ENCODE peak calls at places on chromosomes 3 and 15, in seven cellular contexts. X is neuronal stem cell, V is HuH-7, H is tibial nerve, Q is GM12865, W is kidney tubule cell, A is hippocampal formation. T is an unnamed sample.

GRCh38 chr3:11915621-11916417 is 69.1 kb upstream of the TAMM41 start:
- DNase-seq in W (no peak), A (no peak), Q (no peak), X (no peak), H (no peak), V (no peak), T (no peak)

GRCh38 chr3:127133971-127134370 is 59.0 kb upstream of the PRR23E start:
- DNase-seq in X (no peak), Q (no peak), V (no peak), W (no peak), H (no peak), A (no peak), T (no peak)

GRCh38 chr3:13998831-13999230 is 119.0 kb upstream of the WNT7A start:
- DNase-seq in X (no peak), A (no peak), Q (no peak), H (no peak), V (no peak), W (no peak), T (no peak)

GRCh38 chr15:36688310-36689102 is 109.1 kb downstream of the CDIN1 start:
- DNase-seq in H (no peak), W (peak), X (no peak), Q (no peak), A (no peak), V (no peak), T (no peak)

GRCh38 chr15:42363487-42363886 is 4.2 kb downstream of the CAPN3 start:
- DNase-seq in A (no peak), H (no peak), W (no peak), Q (no peak), V (no peak), X (no peak), T (no peak)

GRCh38 chr15:81643773-81644172 is 269.8 kb upstream of the TMC3 start:
- DNase-seq in Q (no peak), X (no peak), A (no peak), H (no peak), V (no peak), W (no peak), T (no peak)

GRCh38 chr15:63463030-63463429 is 41.4 kb upstream of the USP3 start:
- DNase-seq in Q (no peak), W (no peak), A (peak), X (no peak), H (no peak), V (no peak), T (peak)

GRCh38 chr3:46934067-46934466 is 42.5 kb downstream of the CCDC12 start:
- DNase-seq in V (no peak), A (no peak), W (no peak), Q (no peak), H (no peak), X (no peak), T (no peak)

GRCh38 chr15:38682363-38682762 is 117.7 kb upstream of the RASGRP1 start:
- DNase-seq in A (no peak), V (no peak), W (no peak), X (no peak), H (no peak), Q (no peak), T (no peak)

GRCh38 chr3:167929937-167930336 is 165.8 kb downstream of the GOLIM4 start:
- DNase-seq in X (no peak), H (no peak), A (no peak), Q (no peak), W (no peak), V (no peak), T (no peak)

GRCh38 chr3:127424766-127425504 is 137.1 kb upstream of the PRR20G start:
- DNase-seq in H (no peak), X (no peak), A (no peak), W (no peak), Q (no peak), V (no peak), T (no peak)

GRCh38 chr3:23735575-23736326 is 70.0 kb upstream of the UBE2E1 start:
- DNase-seq in W (no peak), H (no peak), Q (no peak), V (no peak), A (no peak), X (no peak), T (peak)

GRCh38 chr3:17355591-17355990 is 386.8 kb downstream of the TBC1D5 start:
- DNase-seq in H (no peak), W (no peak), A (no peak), X (no peak), Q (no peak), V (no peak), T (no peak)

GRCh38 chr3:138945646-138946553 is 1.0 kb downstream of the FOXL2 start:
- DNase-seq in Q (no peak), X (no peak), H (no peak), W (peak), V (no peak), A (no peak), T (no peak)

GRCh38 chr15:68366314-68366713 is 65.6 kb downstream of the ITGA11 start:
- DNase-seq in H (no peak), X (no peak), W (no peak), V (no peak), A (no peak), Q (no peak), T (no peak)

GRCh38 chr15:29676961-29677402 is 145.3 kb downstream of the TJP1 start:
- DNase-seq in A (no peak), Q (no peak), X (no peak), W (peak), H (no peak), V (no peak), T (no peak)

GRCh38 chr3:13011369-13012227 is 61.6 kb downstream of the IQSEC1 start:
- DNase-seq in A (no peak), W (no peak), V (no peak), H (no peak), X (no peak), Q (peak), T (no peak)

GRCh38 chr3:52495096-52495495 is at the start of gene STAB1:
- DNase-seq in H (no peak), A (no peak), Q (no peak), X (no peak), W (no peak), V (no peak), T (no peak)

GRCh38 chr3:128863560-128863959 is 15.9 kb upstream of the ACAD9 start:
- DNase-seq in W (no peak), V (no peak), A (no peak), H (no peak), X (no peak), Q (no peak), T (no peak)

GRCh38 chr15:51281368-51281967 is 56.9 kb downstream of the CYP19A1 start:
- DNase-seq in H (no peak), X (peak), Q (peak), W (peak), A (peak), V (peak), T (peak)

GRCh38 chr3:16205156-16205870 is 30.8 kb downstream of the GALNT15 start:
- DNase-seq in V (no peak), Q (no peak), A (no peak), H (no peak), X (no peak), W (peak), T (no peak)

GRCh38 chr15:70195808-70196304 is 98.1 kb upstream of the TLE3 start:
- DNase-seq in V (peak), X (no peak), Q (no peak), W (peak), A (peak), H (peak), T (peak)

GRCh38 chr15:66934315-66934930 is 131.0 kb upstream of the SMAD3 start:
- DNase-seq in X (no peak), A (no peak), Q (no peak), H (no peak), W (no peak), V (no peak), T (no peak)